ENCODE peak calls at places on chromosomes 5 and 9, in eight cellular contexts. D is endothelial cell of umbilical vein, Q is body of pancreas, S is HCT116, U is esophagus muscularis mucosa, J is IMR-90, T is erythroblast, W is uterus. C is an unnamed sample.

GRCh38 chr5:160555836-160556660 is 134.4 kb downstream of the PTTG1 start:
- DNase-seq in D (no peak), W (no peak), S (no peak), T (no peak), U (peak; percentile 75), J (no peak), Q (peak; percentile 16), C (no peak)

GRCh38 chr5:159186319-159186718 is 23.0 kb downstream of the RNF145 start:
- DNase-seq in W (no peak), S (no peak), D (no peak), U (no peak), Q (no peak), J (no peak), T (no peak), C (no peak)

GRCh38 chr9:36853233-36853632 is 180.8 kb downstream of the PAX5 start:
- DNase-seq in Q (no peak), S (no peak), W (no peak), D (no peak), U (no peak), J (no peak), T (no peak), C (no peak)

GRCh38 chr5:121691478-121691877 is 160.2 kb upstream of the FTMT start:
- DNase-seq in U (no peak), Q (no peak), D (no peak), T (peak; percentile 79), S (no peak), W (no peak), J (no peak), C (no peak)

GRCh38 chr5:179313849-179314521 is 31.3 kb downstream of the ADAMTS2 start:
- DNase-seq in U (no peak), W (peak; percentile 96), T (no peak), Q (peak; percentile 58), J (peak; percentile 96), D (no peak), S (no peak), C (no peak)

GRCh38 chr9:121885345-121885901 is 207.7 kb downstream of the TTLL11 start:
- DNase-seq in D (no peak), T (no peak), S (no peak), W (no peak), Q (no peak), U (no peak), J (peak; percentile 86), C (peak; percentile 59)

GRCh38 chr5:92309336-92309991 is 926.3 kb upstream of the ARRDC3 start:
- DNase-seq in U (no peak), S (peak; percentile 13), D (peak; percentile 31), J (peak; percentile 59), Q (no peak), W (no peak), T (peak; percentile 4), C (no peak)

GRCh38 chr5:172505840-172506638 is 51.7 kb upstream of the SH3PXD2B start:
- DNase-seq in J (no peak), U (peak; percentile 64), T (no peak), S (no peak), D (no peak), W (peak; percentile 10), Q (no peak), C (no peak)

GRCh38 chr5:74919487-74919886 is 53.3 kb upstream of the FAM169A start:
- DNase-seq in T (peak; percentile 60), J (peak; percentile 70), D (peak; percentile 65), U (peak; percentile 81), Q (no peak), S (peak; percentile 47), W (no peak), C (peak; percentile 21)

GRCh38 chr5:177162379-177162778 is 28.8 kb downstream of the NSD1 start:
- DNase-seq in D (no peak), W (no peak), S (no peak), T (no peak), Q (no peak), U (no peak), J (no peak), C (no peak)

DNA sequence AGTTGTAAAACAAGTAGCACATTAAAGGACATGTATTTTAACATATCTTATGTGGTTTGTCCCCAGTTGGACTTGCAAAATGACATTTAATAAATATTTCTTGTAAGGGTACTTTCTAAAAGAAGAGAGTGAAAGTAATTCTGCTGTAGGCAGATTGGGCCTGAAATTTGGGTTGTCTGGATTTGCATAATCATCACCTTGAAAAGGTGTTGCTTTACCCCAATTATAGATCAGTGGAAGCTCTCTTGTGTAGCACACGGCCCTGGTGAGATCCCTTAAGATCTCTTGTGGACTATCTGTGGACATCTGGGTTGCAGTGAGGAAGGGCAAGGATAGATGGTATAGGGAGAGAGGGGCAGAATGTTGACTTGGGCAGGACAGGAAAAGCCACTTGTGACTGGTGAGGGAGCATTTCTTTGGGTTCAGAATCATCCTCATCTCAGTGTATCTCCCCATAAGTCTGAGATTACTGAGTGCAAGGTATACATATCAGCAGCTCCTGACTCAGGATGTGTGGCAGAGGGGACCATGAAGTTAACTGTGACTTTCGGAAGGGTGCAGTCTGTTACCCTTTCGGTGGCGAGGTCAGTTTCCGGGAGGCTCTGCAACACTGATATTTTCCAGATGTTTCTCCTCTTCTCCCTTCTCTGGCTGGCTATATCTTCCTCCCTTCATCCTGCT is 2.0 kb upstream of the TNFAIP8 start:
- DNase-seq in Q (no peak), D (no peak), W (no peak), U (no peak), J (no peak), S (no peak), T (no peak), C (no peak)
- TF ChIP-seq POLR2A in Q (no peak), D (no peak), W (no peak), U (no peak), J (no peak), S (no peak), T (no peak), C (no peak)

DNA sequence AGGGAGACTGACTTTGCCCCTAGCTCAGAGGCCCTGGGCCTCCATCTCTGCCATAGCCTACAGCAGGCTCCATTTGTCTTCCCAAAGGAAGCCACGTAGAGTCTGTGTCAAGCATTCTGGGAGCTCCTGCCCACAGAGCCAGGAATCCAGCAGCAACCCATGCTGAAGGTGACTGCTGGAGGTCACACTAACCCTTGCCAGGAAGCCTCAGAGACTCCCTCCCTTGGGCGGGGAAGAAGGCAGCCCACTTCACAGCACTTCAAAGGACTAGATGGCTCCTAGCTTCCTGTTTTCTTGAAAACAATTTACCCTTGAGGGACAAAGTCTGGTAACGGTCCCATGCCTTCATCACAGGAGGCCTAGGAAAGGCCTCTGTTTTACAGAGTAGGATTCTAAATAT is 1.7 kb downstream of the CKMT2 start:
- DNase-seq in S (no peak), Q (no peak), D (no peak), U (no peak), T (no peak), W (no peak), J (no peak), C (no peak)
- TF ChIP-seq POLR2A in S (no peak), Q (no peak), D (no peak), U (no peak), T (no peak), W (no peak), J (no peak), C (no peak)

GRCh38 chr9:108761530-108762347 is 94.0 kb downstream of the ACTL7B start:
- DNase-seq in S (peak; percentile 33), T (peak; percentile 67), U (no peak), J (peak; percentile 51), Q (peak; percentile 61), W (peak; percentile 37), D (peak; percentile 43), C (peak; percentile 77)

GRCh38 chr9:108759399-108759798 is 96.4 kb downstream of the ACTL7B start:
- DNase-seq in T (no peak), Q (peak; percentile 50), U (no peak), D (no peak), W (no peak), S (no peak), J (no peak), C (no peak)

GRCh38 chr9:108762348-108763055 is 93.3 kb downstream of the ACTL7B start:
- DNase-seq in J (no peak), W (no peak), Q (no peak), T (no peak), U (no peak), D (no peak), S (no peak), C (no peak)

GRCh38 chr9:108759835-108760234 is 96.0 kb downstream of the ACTL7B start:
- DNase-seq in U (no peak), T (no peak), J (no peak), Q (peak; percentile 29), W (no peak), D (no peak), S (no peak), C (no peak)

GRCh38 chr9:108760841-108761240 is 94.9 kb downstream of the ACTL7B start:
- DNase-seq in W (no peak), Q (no peak), S (no peak), T (no peak), D (no peak), J (no peak), U (no peak), C (no peak)
- TF ChIP-seq POLR2A in W (no peak), Q (no peak), S (no peak), T (no peak), D (no peak), J (no peak), U (no peak), C (no peak)

GRCh38 chr9:1966725-1967366 is 48.3 kb upstream of the SMARCA2 start:
- DNase-seq in S (no peak), U (no peak), T (no peak), D (no peak), W (no peak), Q (no peak), J (no peak), C (no peak)

GRCh38 chr9:1969160-1969559 is 46.0 kb upstream of the SMARCA2 start:
- DNase-seq in J (no peak), S (no peak), Q (no peak), T (no peak), W (no peak), U (no peak), D (no peak), C (no peak)

GRCh38 chr9:1972672-1973071 is 42.5 kb upstream of the SMARCA2 start:
- DNase-seq in Q (no peak), J (no peak), D (no peak), S (no peak), U (no peak), W (no peak), T (no peak), C (no peak)

GRCh38 chr9:1969898-1970297 is 45.2 kb upstream of the SMARCA2 start:
- DNase-seq in Q (no peak), J (no peak), W (no peak), T (no peak), S (no peak), U (no peak), D (no peak), C (no peak)
- TF ChIP-seq POLR2A in Q (no peak), J (no peak), W (no peak), T (no peak), S (no peak), U (no peak), D (no peak), C (no peak)

C was measured in H54.